ENCODE peak calls at places on chromosomes 7 and 10, in five cellular contexts. K is mesenchymal stem cell, V is IMR-90, J is H1, Z is neuronal stem cell. P is an unnamed sample.

GRCh38 chr10:107264742-107265141 is 100.2 kb upstream of the SORCS1 start:
- DNase-seq in K (no peak), V (no peak), J (no peak), Z (no peak), P (peak; percentile 71)

GRCh38 chr7:98250789-98251188 is 1.2 kb downstream of the TECPR1 start:
- DNase-seq in V (no peak), Z (no peak), J (no peak), K (no peak), P (no peak)

GRCh38 chr10:1289591-1289990 is 233.4 kb downstream of the WDR37 start:
- DNase-seq in Z (no peak), K (no peak), J (no peak), V (no peak), P (no peak)

GRCh38 chr10:76453328-76453727 is 1021.9 kb downstream of the LRMDA start:
- DNase-seq in Z (no peak), J (no peak), V (no peak), K (no peak), P (no peak)

GRCh38 chr7:23114854-23115253 is 9.3 kb downstream of the KLHL7 start:
- DNase-seq in V (peak; percentile 63), Z (no peak), J (no peak), K (no peak), P (no peak)

GRCh38 chr10:113610636-113611601 is 52.9 kb downstream of the NRAP start:
- DNase-seq in K (no peak), V (no peak), Z (no peak), J (no peak), P (peak; percentile 62)

GRCh38 chr10:80465839-80466590 is 11.9 kb downstream of the TSPAN14 start:
- DNase-seq in Z (no peak), J (no peak), V (no peak), K (no peak), P (no peak)

GRCh38 chr7:141027043-141027442 is 12.3 kb upstream of the MRPS33 start:
- DNase-seq in J (no peak), V (no peak), K (no peak), Z (no peak), P (peak; percentile 41)

GRCh38 chr7:105448181-105448580 is 59.5 kb upstream of the SRPK2 start:
- DNase-seq in K (no peak), J (no peak), Z (no peak), V (no peak), P (no peak)

GRCh38 chr7:74193913-74194312 is 15.9 kb upstream of the LAT2 start:
- DNase-seq in J (no peak), Z (no peak), V (no peak), K (no peak), P (no peak)

GRCh38 chr10:2790437-2790836 is 276.9 kb upstream of the PFKP start:
- DNase-seq in V (no peak), K (no peak), Z (no peak), J (no peak), P (no peak)

GRCh38 chr7:116776610-116777289 is 85.6 kb upstream of the CAPZA2 start:
- DNase-seq in Z (no peak), V (peak; percentile 85), J (no peak), K (peak; percentile 33), P (no peak)

GRCh38 chr10:8416755-8417154 is 362.3 kb downstream of the GATA3 start:
- DNase-seq in V (no peak), Z (no peak), J (no peak), K (no peak), P (no peak)

GRCh38 chr10:11208908-11209809 is 191.5 kb downstream of the CELF2 start:
- DNase-seq in V (no peak), K (no peak), J (no peak), Z (no peak), P (no peak)

GRCh38 chr7:32163911-32164310 is 93.7 kb upstream of the PDE1C start:
- DNase-seq in J (no peak), Z (no peak), K (peak; percentile 18), V (peak; percentile 65), P (no peak)

GRCh38 chr7:4018917-4019316 is 663.2 kb upstream of the FOXK1 start:
- DNase-seq in J (no peak), V (no peak), K (no peak), Z (no peak), P (no peak)
- H2AFZ ChIP-seq in J (no peak overlapping the region), V (no peak overlapping the region), K (no peak overlapping the region), Z (no peak overlapping the region), P (no peak overlapping the region)

DNA sequence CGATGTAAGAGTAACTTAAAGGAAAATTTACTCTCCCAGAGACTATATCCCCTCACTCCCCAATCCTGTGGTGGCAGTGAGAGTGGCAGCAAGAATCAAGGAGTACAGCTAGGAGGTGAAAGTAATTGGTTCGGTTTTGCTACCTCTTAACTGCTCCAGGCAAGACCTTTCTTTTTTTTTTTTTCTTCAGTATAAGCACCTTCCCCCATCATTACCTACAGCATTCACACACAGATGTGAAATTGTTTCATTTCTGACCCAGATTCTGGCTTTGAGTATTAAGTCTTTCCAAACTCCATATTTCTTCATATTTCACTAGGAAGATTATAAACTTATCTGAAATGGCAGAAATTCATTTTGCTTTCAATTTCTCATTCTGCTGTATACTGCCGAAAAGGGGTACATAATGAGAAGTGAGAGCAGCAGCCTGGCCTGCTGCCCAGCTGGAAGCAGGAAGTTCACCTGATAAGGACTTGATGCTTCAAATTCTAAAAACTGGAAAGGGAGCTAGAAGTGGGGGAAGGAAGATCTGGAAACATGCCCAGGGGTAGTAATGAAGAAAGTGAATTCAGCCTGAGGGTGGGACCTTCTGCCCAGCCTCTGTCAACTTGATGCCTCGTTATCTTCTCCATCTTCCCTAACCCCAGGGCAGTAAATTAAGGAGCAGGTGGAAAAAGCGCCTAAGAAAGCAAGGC is 69.5 kb downstream of the ARMH3 start:
- DNase-seq in Z (no peak), K (no peak), J (no peak), V (no peak), P (no peak)
- H2BK15ac ChIP-seq in Z (no peak overlapping the region), K (no peak overlapping the region), J (no peak overlapping the region), V (no peak overlapping the region), P (no peak overlapping the region)

GRCh38 chr10:128873408-128873807 is 593.6 kb upstream of the MGMT start:
- DNase-seq in K (no peak), Z (no peak), V (no peak), J (no peak), P (no peak)
- H3K4me1 ChIP-seq in K (no peaks in the 10 kb centered on the region), Z (no peaks in the 10 kb centered on the region), V (no peaks in the 10 kb centered on the region), J (no peaks in the 10 kb centered on the region), P (no peaks in the 10 kb centered on the region)

GRCh38 chr10:16437540-16437894 is 707 bp downstream of the PTER start:
- DNase-seq in V (no peak), J (no peak), Z (no peak), K (no peak), P (no peak)
- H2AFZ ChIP-seq in V (peak overlapping the region; percentile 95), J (no peak overlapping the region), Z (peak overlapping the region; percentile 95), K (no peak overlapping the region), P (no peak overlapping the region)

DNA sequence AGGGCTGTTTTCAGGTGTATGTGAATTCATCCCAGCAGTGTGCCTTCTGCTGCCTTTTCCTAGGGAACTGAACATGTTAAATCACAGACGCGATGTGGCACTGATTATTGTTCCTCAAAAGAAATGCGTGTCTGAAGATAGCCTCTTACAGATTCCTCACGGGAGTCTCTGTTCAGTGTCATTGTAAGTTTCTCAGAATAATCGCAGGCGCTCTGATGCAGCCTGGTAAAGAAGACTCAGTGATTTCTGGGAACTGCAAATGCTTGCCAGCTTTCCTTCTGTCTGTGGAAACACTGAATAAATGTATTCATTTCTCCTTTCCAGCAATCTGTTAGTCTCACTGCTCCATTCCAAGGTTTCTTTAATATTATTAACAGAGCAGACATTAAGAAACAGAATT is 28.0 kb downstream of the MMRN2 start:
- DNase-seq in K (no peak), Z (no peak), J (no peak), V (no peak), P (no peak)
- H2BK15ac ChIP-seq in K (no peak overlapping the region), Z (no peak overlapping the region), J (no peak overlapping the region), V (no peak overlapping the region), P (no peak overlapping the region)

GRCh38 chr10:30114871-30115270 is 55.5 kb upstream of the JCAD start:
- DNase-seq in Z (no peak), K (no peak), J (no peak), V (peak; percentile 26), P (no peak)
- H3K4me1 ChIP-seq in Z (peaks cover 10% of the 10 kb centered on the region), K (no peaks in the 10 kb centered on the region), J (no peaks in the 10 kb centered on the region), V (no peaks in the 10 kb centered on the region), P (no peaks in the 10 kb centered on the region)

DNA sequence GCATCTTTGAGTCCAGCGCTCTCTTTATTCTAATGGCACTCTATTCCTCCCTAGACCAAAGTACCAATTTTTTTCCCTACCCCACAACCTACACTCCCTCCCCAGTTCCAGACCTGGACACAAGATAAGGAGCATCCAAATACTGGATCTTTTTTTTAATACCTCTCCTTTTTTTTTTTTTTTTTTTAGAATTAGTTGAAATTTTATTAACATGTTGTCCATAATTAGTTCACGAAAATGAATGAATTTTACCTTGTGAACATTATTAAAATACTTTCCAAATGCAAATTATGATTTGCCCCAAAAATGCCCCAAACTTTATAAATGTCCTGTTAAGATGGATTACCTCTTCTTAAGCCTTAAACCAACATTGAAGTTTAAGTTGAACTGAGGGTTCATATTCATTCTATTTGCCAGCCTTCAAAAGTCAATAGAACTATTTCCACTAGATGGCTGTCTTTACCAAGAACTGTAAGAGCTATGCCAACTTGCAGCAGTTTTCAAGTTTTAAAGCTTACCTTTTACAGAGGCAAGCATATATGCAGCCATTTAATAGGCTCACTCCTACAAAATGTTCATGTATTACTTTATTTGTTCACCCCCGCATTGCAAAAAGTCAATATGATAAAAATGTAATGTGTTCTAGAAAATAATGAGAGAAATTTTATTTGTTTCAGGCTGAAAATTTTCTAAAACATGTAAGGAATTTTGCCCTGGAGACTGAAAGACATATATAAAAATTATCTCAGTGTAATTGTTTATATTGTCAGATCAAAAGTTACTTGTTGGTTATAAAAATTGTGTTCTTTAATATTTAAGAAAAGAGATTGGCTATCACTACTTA is 39.7 kb upstream of the TNKS2 start:
- DNase-seq in V (peak; percentile 75), J (no peak), Z (peak; percentile 36), K (peak; percentile 70), P (no peak)
- H2AFZ ChIP-seq in V (no peak overlapping the region), J (no peak overlapping the region), Z (no peak overlapping the region), K (no peak overlapping the region), P (no peak overlapping the region)

GRCh38 chr7:18900236-18900635 is 217.2 kb downstream of the TWIST1 start:
- DNase-seq in J (no peak), K (no peak), Z (no peak), V (no peak), P (no peak)
- H2BK15ac ChIP-seq in J (no peak overlapping the region), K (no peak overlapping the region), Z (no peak overlapping the region), V (no peak overlapping the region), P (no peak overlapping the region)

DNA sequence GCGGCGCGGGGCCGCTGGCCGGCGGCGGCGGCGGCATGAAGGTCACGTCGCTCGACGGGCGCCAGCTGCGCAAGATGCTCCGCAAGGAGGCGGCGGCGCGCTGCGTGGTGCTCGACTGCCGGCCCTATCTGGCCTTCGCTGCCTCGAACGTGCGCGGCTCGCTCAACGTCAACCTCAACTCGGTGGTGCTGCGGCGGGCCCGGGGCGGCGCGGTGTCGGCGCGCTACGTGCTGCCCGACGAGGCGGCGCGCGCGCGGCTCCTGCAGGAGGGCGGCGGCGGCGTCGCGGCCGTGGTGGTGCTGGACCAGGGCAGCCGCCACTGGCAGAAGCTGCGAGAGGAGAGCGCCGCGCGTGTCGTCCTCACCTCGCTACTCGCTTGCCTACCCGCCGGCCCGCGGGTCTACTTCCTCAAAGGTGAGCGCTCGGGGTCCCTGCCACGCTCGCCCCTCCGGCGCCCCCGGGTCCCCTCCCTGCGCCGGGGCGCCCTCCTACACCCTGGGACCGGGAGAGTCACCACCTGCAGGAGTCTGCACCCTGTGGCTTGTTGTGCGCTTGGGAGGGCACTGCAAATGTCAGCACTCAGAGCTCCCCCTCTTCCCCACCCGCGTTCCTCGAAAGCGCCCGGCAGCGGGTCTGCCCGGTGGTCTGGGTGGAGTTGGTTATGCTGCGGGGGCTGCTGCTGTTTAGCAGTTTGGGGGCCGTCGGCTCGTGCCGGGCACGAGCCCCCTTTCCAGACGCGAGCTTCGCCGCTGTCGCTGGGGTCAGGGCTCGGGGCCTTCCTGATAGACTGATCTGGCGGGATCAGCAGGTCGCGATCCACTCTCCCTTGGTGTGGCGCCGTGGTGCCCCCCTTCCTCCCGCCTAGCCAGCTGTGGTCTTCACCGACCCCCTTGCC is 627 bp downstream of the DUSP5 start:
- DNase-seq in V (peak; percentile 48), J (no peak), Z (no peak), K (peak; percentile 68), P (peak; percentile 43)
- H3K4me1 ChIP-seq in V (peaks cover 26% of the 10 kb centered on the region), J (peaks cover 19% of the 10 kb centered on the region), Z (peaks cover 28% of the 10 kb centered on the region), K (peaks cover 30% of the 10 kb centered on the region), P (peaks cover 12% of the 10 kb centered on the region)

P was measured in H9.